ENCODE peak calls at places on chromosome 4, in four cellular contexts. One of them, this sample, is unnamed.

GRCh38 chr4:105088110-105088879 is 58.4 kb upstream of the TET2 start:
- DNase-seq in naive thymus-derived CD8-positive, alpha-beta T cell: no peak
- DNase-seq in hepatocyte: peak; percentile 24
- DNase-seq in nucleus accumbens: no peak
- DNase-seq in this sample: peak; percentile 93

GRCh38 chr4:187940299-187940698 is 55.3 kb upstream of the ZFP42 start:
- DNase-seq in naive thymus-derived CD8-positive, alpha-beta T cell: no peak
- DNase-seq in nucleus accumbens: no peak
- DNase-seq in hepatocyte: no peak
- DNase-seq in this sample: no peak

GRCh38 chr4:123748806-123749205 is 352.2 kb downstream of the SPRY1 start:
- DNase-seq in naive thymus-derived CD8-positive, alpha-beta T cell: no peak
- DNase-seq in hepatocyte: no peak
- DNase-seq in nucleus accumbens: no peak
- DNase-seq in this sample: no peak

GRCh38 chr4:6955261-6955911 is 45.8 kb downstream of the TBC1D14 start:
- DNase-seq in naive thymus-derived CD8-positive, alpha-beta T cell: no peak
- DNase-seq in nucleus accumbens: no peak
- DNase-seq in hepatocyte: peak; percentile 60
- DNase-seq in this sample: no peak

GRCh38 chr4:101066586-101066985 is 280.7 kb downstream of the PPP3CA start:
- DNase-seq in hepatocyte: no peak
- DNase-seq in nucleus accumbens: no peak
- DNase-seq in naive thymus-derived CD8-positive, alpha-beta T cell: no peak
- DNase-seq in this sample: no peak

GRCh38 chr4:173990126-173990878 is 293.2 kb downstream of the FBXO8 start:
- DNase-seq in nucleus accumbens: no peak
- DNase-seq in naive thymus-derived CD8-positive, alpha-beta T cell: no peak
- DNase-seq in hepatocyte: peak; percentile 51
- DNase-seq in this sample: peak; percentile 24

GRCh38 chr4:23144707-23145106 is 452.0 kb downstream of the GBA3 start:
- DNase-seq in naive thymus-derived CD8-positive, alpha-beta T cell: no peak
- DNase-seq in hepatocyte: no peak
- DNase-seq in nucleus accumbens: no peak
- DNase-seq in this sample: no peak

GRCh38 chr4:126678608-126679007 is 954.1 kb upstream of the INTU start:
- DNase-seq in hepatocyte: no peak
- DNase-seq in nucleus accumbens: no peak
- DNase-seq in naive thymus-derived CD8-positive, alpha-beta T cell: no peak
- DNase-seq in this sample: no peak

GRCh38 chr4:25358515-25359275 is 18.4 kb upstream of the ANAPC4 start:
- DNase-seq in hepatocyte: peak; percentile 57
- DNase-seq in nucleus accumbens: no peak
- DNase-seq in naive thymus-derived CD8-positive, alpha-beta T cell: no peak
- DNase-seq in this sample: no peak

GRCh38 chr4:87865288-87865687 is 32.5 kb downstream of the MEPE start:
- DNase-seq in hepatocyte: no peak
- DNase-seq in nucleus accumbens: no peak
- DNase-seq in naive thymus-derived CD8-positive, alpha-beta T cell: no peak
- DNase-seq in this sample: no peak

GRCh38 chr4:90837241-90837640 is 710.0 kb downstream of the CCSER1 start:
- DNase-seq in nucleus accumbens: no peak
- DNase-seq in naive thymus-derived CD8-positive, alpha-beta T cell: no peak
- DNase-seq in hepatocyte: no peak
- DNase-seq in this sample: no peak